ENCODE peak calls at places on chromosomes 7 and 10, in nine cellular contexts. X, O, R, L, T, D, W, S and M are unnamed samples.

GRCh38 chr7:107264723-107265122 is 95.9 kb downstream of the HBP1 start:
- DNase-seq in X (no peak), O (no peak), R (no peak), L (no peak), T (no peak), D (no peak), W (no peak), S (no peak), M (no peak)

GRCh38 chr10:44906476-44906875 is 4.7 kb upstream of the TMEM72 start:
- DNase-seq in X (no peak), O (no peak), R (no peak), L (no peak), T (no peak), D (no peak), W (no peak), S (no peak), M (no peak)

GRCh38 chr7:1843921-1844335 is 173.9 kb downstream of the ELFN1 start:
- DNase-seq in X (peak), O (peak), R (no peak), L (no peak), T (no peak), D (no peak), W (no peak), S (no peak), M (no peak)

GRCh38 chr10:71242621-71243009 is 30.2 kb downstream of the UNC5B start:
- DNase-seq in X (peak), O (peak), R (no peak), L (no peak), T (no peak), D (no peak), W (no peak), S (no peak), M (no peak)

GRCh38 chr7:38206071-38206470 is 28.0 kb downstream of the STARD3NL start:
- DNase-seq in X (no peak), O (no peak), R (no peak), L (no peak), T (no peak), D (no peak), W (no peak), S (no peak), M (no peak)

GRCh38 chr10:7363700-7364099 is 47.1 kb downstream of the SFMBT2 start:
- DNase-seq in X (no peak), O (no peak), R (no peak), L (no peak), T (no peak), D (no peak), W (no peak), S (no peak), M (no peak)

GRCh38 chr10:42926831-42927230 is 144.2 kb downstream of the BMS1 start:
- DNase-seq in X (no peak), O (peak), R (no peak), L (no peak), T (peak), D (no peak), W (no peak), S (peak), M (peak)

GRCh38 chr7:13312327-13312726 is 624.9 kb downstream of the ARL4A start:
- DNase-seq in X (no peak), O (peak), R (no peak), L (no peak), T (no peak), D (peak), W (no peak), S (no peak), M (no peak)

GRCh38 chr7:38215115-38215514 is 37.1 kb downstream of the STARD3NL start:
- DNase-seq in X (no peak), O (no peak), R (no peak), L (no peak), T (no peak), D (no peak), W (no peak), S (peak), M (no peak)

GRCh38 chr7:33590902-33591301 is 314.4 kb upstream of the BMPER start:
- DNase-seq in X (no peak), O (no peak), R (no peak), L (peak), T (peak), D (no peak), W (no peak), S (peak), M (no peak)

DNA sequence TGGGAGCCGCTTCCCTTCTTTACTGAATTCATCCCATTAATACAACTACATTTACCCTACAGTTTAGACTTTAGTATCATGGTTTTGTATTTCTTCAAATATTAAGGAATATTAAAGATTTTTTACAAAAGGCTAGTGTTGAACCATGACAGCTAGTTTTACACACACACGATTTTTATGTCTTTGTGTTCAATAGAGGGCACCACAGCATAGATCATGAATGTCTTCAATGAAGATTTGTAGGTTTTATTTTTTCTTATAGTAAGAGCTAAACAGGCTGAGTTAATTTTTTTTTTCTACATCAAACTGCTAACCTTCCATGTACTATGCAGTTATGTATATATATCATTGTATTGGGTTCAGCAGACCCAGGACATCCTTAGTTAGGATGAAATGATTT is 76.9 kb downstream of the SNX10 start:
- DNase-seq in X (no peak), O (no peak), R (no peak), L (no peak), T (peak), D (peak), W (no peak), S (peak), M (no peak)
- TF ChIP-seq CTCF in X (no peak), O (no peak), R (no peak), L (no peak), T (peak), D (peak), W (no peak), S (no peak), M (no peak)

GRCh38 chr7:49660170-49660783 is 113.2 kb upstream of the VWC2 start:
- DNase-seq in X (no peak), O (no peak), R (no peak), L (no peak), T (no peak), D (no peak), W (no peak), S (no peak), M (no peak)

DNA sequence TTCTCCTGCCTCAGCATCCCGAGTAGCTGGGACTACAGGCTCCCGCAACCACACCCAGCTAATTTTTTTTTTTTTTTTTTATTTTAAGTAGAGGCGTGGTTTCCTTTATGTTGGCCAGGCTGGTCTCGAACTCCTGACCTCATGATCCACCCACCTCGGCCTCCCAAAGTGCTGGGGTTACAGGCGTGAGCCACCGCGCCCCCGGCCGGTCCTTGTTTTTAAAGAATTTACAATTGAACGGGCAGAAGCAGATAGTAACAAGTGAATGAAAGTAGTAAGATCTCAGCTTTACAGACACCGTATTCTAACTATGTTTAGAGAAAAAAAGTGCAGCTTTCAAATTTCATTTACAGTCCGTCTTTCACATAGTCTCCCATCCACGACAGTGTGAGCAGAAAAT is 112.5 kb upstream of the VWC2 start:
- DNase-seq in X (no peak), O (no peak), R (no peak), L (no peak), T (no peak), D (no peak), W (no peak), S (no peak), M (no peak)
- TF ChIP-seq CTCF in X (no peak), O (no peak), R (no peak), L (no peak), T (no peak), D (no peak), W (no peak), S (no peak), M (no peak)

DNA sequence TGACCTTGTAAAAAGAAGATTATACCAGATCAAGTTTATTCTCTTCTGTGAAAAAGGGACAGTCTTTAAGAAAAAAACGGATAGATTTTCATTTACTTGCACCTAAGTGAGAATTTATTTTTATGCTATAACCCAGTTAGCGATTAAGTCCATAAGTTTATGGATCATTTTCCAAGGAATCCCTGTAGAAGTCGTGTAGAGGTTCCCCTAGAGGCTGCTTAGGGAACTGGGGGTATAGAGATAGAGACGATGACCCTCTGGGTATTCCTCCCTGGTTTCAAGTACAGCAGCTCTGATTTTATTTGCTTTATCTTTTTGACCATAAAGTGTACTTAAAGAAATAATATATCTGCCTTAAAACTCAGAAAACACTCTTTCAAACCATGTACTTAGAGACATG is 648.4 kb upstream of the LRRTM3 start:
- DNase-seq in X (no peak), O (no peak), R (no peak), L (no peak), T (no peak), D (no peak), W (no peak), S (no peak), M (no peak)
- TF ChIP-seq CTCF in X (no peak), O (peak), R (no peak), L (peak), T (no peak), D (no peak), W (peak), S (no peak), M (no peak)

GRCh38 chr10:34764347-34764991 is 50.6 kb downstream of the PARD3 start:
- DNase-seq in X (no peak), O (no peak), R (no peak), L (no peak), T (no peak), D (no peak), W (no peak), S (no peak), M (no peak)

GRCh38 chr10:34761443-34761842 is 53.7 kb downstream of the PARD3 start:
- DNase-seq in X (no peak), O (no peak), R (no peak), L (no peak), T (peak), D (no peak), W (no peak), S (no peak), M (no peak)

GRCh38 chr10:34760606-34761005 is 54.5 kb downstream of the PARD3 start:
- DNase-seq in X (peak), O (no peak), R (no peak), L (no peak), T (no peak), D (no peak), W (no peak), S (no peak), M (no peak)

GRCh38 chr10:34762156-34762555 is 52.9 kb downstream of the PARD3 start:
- DNase-seq in X (no peak), O (no peak), R (no peak), L (no peak), T (no peak), D (no peak), W (no peak), S (no peak), M (no peak)

DNA sequence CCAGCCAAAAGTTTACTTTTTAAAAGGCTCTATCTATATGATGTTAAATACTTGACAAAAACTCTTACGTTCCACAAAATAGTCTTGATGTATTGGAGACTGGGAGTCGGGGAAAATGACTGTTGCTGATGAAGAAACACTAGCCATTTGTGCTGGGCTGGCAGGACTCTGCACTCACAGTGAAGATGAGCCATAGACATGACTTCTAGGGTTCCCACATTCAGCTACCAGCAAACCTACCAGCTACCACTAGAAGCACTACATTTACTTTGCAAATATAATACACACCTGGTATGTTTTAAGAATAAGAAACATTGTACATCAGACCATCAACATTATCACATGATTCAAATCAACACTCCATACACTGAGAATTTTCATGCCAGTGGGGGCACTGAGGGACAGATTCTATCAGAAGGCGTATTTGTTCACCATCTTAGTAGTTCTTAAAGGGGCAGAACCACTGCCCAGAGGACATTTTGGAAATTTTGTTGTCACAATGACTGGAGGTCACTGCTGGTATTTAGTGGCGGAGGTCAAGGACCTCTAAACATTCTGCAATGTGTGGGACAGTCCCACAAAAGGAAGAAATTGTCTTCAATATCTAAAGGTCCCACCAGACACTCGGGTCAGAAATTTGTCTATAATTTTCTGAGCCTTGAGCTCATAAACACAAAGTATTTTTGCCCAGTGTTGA is 52.3 kb downstream of the PARD3 start:
- DNase-seq in X (no peak), O (no peak), R (no peak), L (no peak), T (no peak), D (no peak), W (no peak), S (no peak), M (no peak)
- TF ChIP-seq CTCF in X (no peak), O (no peak), R (no peak), L (no peak), T (no peak), D (no peak), W (no peak), S (no peak), M (no peak)

GRCh38 chr10:75210193-75211006 is at the start of gene VDAC2:
- DNase-seq in X (peak), O (peak), R (peak), L (no peak), T (peak), D (peak), W (peak), S (peak), M (peak)
- TF ChIP-seq CTCF in X (no peak), O (no peak), R (no peak), L (no peak), T (no peak), D (no peak), W (no peak), S (no peak), M (no peak)

GRCh38 chr7:71237945-71238344 is 106.0 kb downstream of the GALNT17 start:
- DNase-seq in X (peak), O (peak), R (no peak), L (no peak), T (no peak), D (no peak), W (no peak), S (no peak), M (no peak)
- TF ChIP-seq CTCF in X (peak), O (no peak), R (no peak), L (no peak), T (no peak), D (no peak), W (no peak), S (no peak), M (no peak)